ENCODE peak calls at places on chromosomes 4 and X, in six cellular contexts. One of them, this sample, is unnamed.

GRCh38 chr4:182642831-182643230 is 274.4 kb downstream of the DCTD start:
- DNase-seq in naive B cell: no peak
- DNase-seq in nucleus accumbens: no peak
- DNase-seq in cardiac muscle cell: no peak
- DNase-seq in H7: no peak
- DNase-seq in NCI-H1048: no peak
- DNase-seq in this sample: peak; percentile 6

GRCh38 chrX:132810488-132810887 is 147.9 kb downstream of the HS6ST2 start:
- DNase-seq in naive B cell: no peak
- DNase-seq in nucleus accumbens: no peak
- DNase-seq in cardiac muscle cell: no peak
- DNase-seq in H7: no peak
- DNase-seq in NCI-H1048: no peak
- DNase-seq in this sample: no peak

GRCh38 chr4:64230709-64231310 is 178.4 kb downstream of the TECRL start:
- DNase-seq in naive B cell: no peak
- DNase-seq in nucleus accumbens: no peak
- DNase-seq in cardiac muscle cell: peak; percentile 28
- DNase-seq in H7: no peak
- DNase-seq in NCI-H1048: no peak
- DNase-seq in this sample: peak; percentile 38

GRCh38 chr4:34464196-34464595 is 1780.1 kb downstream of the ARAP2 start:
- DNase-seq in naive B cell: no peak
- DNase-seq in nucleus accumbens: no peak
- DNase-seq in cardiac muscle cell: no peak
- DNase-seq in H7: no peak
- DNase-seq in NCI-H1048: no peak
- DNase-seq in this sample: no peak

GRCh38 chr4:25299476-25300203 is 12.9 kb upstream of the ZCCHC4 start:
- DNase-seq in naive B cell: no peak
- DNase-seq in nucleus accumbens: no peak
- DNase-seq in cardiac muscle cell: no peak
- DNase-seq in H7: peak; percentile 33
- DNase-seq in NCI-H1048: no peak
- DNase-seq in this sample: no peak

GRCh38 chr4:175646802-175647201 is 165.3 kb downstream of the GPM6A start:
- DNase-seq in naive B cell: no peak
- DNase-seq in nucleus accumbens: no peak
- DNase-seq in cardiac muscle cell: no peak
- DNase-seq in H7: no peak
- DNase-seq in NCI-H1048: no peak
- DNase-seq in this sample: no peak

GRCh38 chr4:75963558-75963957 is 22.7 kb upstream of the NAAA start:
- DNase-seq in naive B cell: no peak
- DNase-seq in nucleus accumbens: no peak
- DNase-seq in cardiac muscle cell: no peak
- DNase-seq in H7: no peak
- DNase-seq in NCI-H1048: no peak
- DNase-seq in this sample: no peak

GRCh38 chr4:146916479-146917076 is 29.1 kb downstream of the TTC29 start:
- DNase-seq in naive B cell: no peak
- DNase-seq in nucleus accumbens: no peak
- DNase-seq in cardiac muscle cell: peak; percentile 39
- DNase-seq in H7: peak; percentile 2
- DNase-seq in NCI-H1048: no peak
- DNase-seq in this sample: peak; percentile 59

GRCh38 chrX:72069380-72070160 is 62.1 kb downstream of the RTL5 start:
- DNase-seq in naive B cell: no peak
- DNase-seq in nucleus accumbens: no peak
- DNase-seq in cardiac muscle cell: no peak
- DNase-seq in H7: no peak
- DNase-seq in NCI-H1048: no peak
- DNase-seq in this sample: no peak

GRCh38 chr4:155944516-155944915 is 9.2 kb downstream of the CTSO start:
- DNase-seq in naive B cell: no peak
- DNase-seq in nucleus accumbens: no peak
- DNase-seq in cardiac muscle cell: no peak
- DNase-seq in H7: no peak
- DNase-seq in NCI-H1048: no peak
- DNase-seq in this sample: no peak

GRCh38 chr4:91488946-91489345 is 814.8 kb upstream of the GRID2 start:
- DNase-seq in naive B cell: no peak
- DNase-seq in nucleus accumbens: no peak
- DNase-seq in cardiac muscle cell: no peak
- DNase-seq in H7: no peak
- DNase-seq in NCI-H1048: no peak
- DNase-seq in this sample: no peak

GRCh38 chr4:163697121-163697520 is 202.6 kb downstream of the TMA16 start:
- DNase-seq in naive B cell: no peak
- DNase-seq in nucleus accumbens: no peak
- DNase-seq in cardiac muscle cell: no peak
- DNase-seq in H7: no peak
- DNase-seq in NCI-H1048: no peak
- DNase-seq in this sample: peak; percentile 15

GRCh38 chr4:146945556-146946374 is at the start of gene TTC29:
- DNase-seq in naive B cell: peak; percentile 66
- DNase-seq in nucleus accumbens: peak; percentile 76
- DNase-seq in cardiac muscle cell: peak; percentile 97
- DNase-seq in H7: peak; percentile 90
- DNase-seq in NCI-H1048: peak; percentile 83
- DNase-seq in this sample: peak; percentile 90

This sample was measured in MCF 10A.